ENCODE peak calls at places on chromosomes 13 and 19, in four cellular contexts. W, O, T and I are unnamed samples.

GRCh38 chr13:86601351-86601750 is 802.1 kb upstream of the SLITRK6 start:
- DNase-seq in W (no peak), O (no peak), T (no peak), I (no peak)

GRCh38 chr13:105035092-105035491 is 1500.4 kb downstream of the EFNB2 start:
- DNase-seq in W (no peak), O (no peak), T (no peak), I (no peak)

GRCh38 chr13:61170791-61171330 is 244.8 kb downstream of the PCDH20 start:
- DNase-seq in W (no peak), O (no peak), T (no peak), I (no peak)

GRCh38 chr13:37473035-37473434 is 125.5 kb downstream of the POSTN start:
- DNase-seq in W (peak; percentile 8), O (no peak), T (no peak), I (peak; percentile 53)

GRCh38 chr13:99983401-99984133 is 2.0 kb downstream of the ZIC2 start:
- DNase-seq in W (peak; percentile 33), O (no peak), T (no peak), I (no peak)

GRCh38 chr13:52749446-52749845 is 9.8 kb upstream of the CNMD start:
- DNase-seq in W (no peak), O (no peak), T (no peak), I (no peak)

GRCh38 chr19:6039541-6040225 is 61.7 kb upstream of the RANBP3 start:
- DNase-seq in W (no peak), O (no peak), T (no peak), I (no peak)

GRCh38 chr19:6061420-6062130 is 48.7 kb downstream of the RFX2 start:
- DNase-seq in W (no peak), O (no peak), T (no peak), I (no peak)

GRCh38 chr13:33931397-33931987 is 113.5 kb downstream of the RFC3 start:
- DNase-seq in W (peak; percentile 48), O (peak; percentile 65), T (peak; percentile 4), I (peak; percentile 17)

GRCh38 chr19:40006273-40006691 is 9.4 kb downstream of the ZNF546 start:
- DNase-seq in W (peak; percentile 86), O (no peak), T (no peak), I (no peak)

GRCh38 chr13:28467886-28468519 is 26.9 kb downstream of the FLT1 start:
- DNase-seq in W (no peak), O (no peak), T (peak; percentile 20), I (no peak)

GRCh38 chr19:10797541-10798256 is 38.3 kb downstream of the TMED1 start:
- DNase-seq in W (no peak), O (no peak), T (peak; percentile 74), I (no peak)

GRCh38 chr13:28392428-28392827 is 102.5 kb downstream of the FLT1 start:
- DNase-seq in W (no peak), O (no peak), T (no peak), I (no peak)

GRCh38 chr13:65964672-65965071 is 1265.5 kb downstream of the PCDH9 start:
- DNase-seq in W (no peak), O (no peak), T (no peak), I (no peak)

GRCh38 chr19:16920816-16921529 is 32.2 kb downstream of the F2RL3 start:
- DNase-seq in W (peak; percentile 96), O (no peak), T (no peak), I (no peak)

GRCh38 chr13:72521965-72522661 is 205.3 kb downstream of the MZT1 start:
- DNase-seq in W (no peak), O (no peak), T (no peak), I (no peak)

GRCh38 chr19:5217171-5217570 is 123.4 kb downstream of the PTPRS start:
- DNase-seq in W (no peak), O (no peak), T (no peak), I (no peak)

GRCh38 chr13:36814465-36814864 is 4.6 kb upstream of the RFXAP start:
- DNase-seq in W (peak; percentile 86), O (no peak), T (no peak), I (no peak)

GRCh38 chr19:8445488-8446001 is 770 bp downstream of the HNRNPM start:
- DNase-seq in W (peak; percentile 76), O (no peak), T (no peak), I (peak; percentile 50)

GRCh38 chr19:16594681-16595091 is 22.5 kb upstream of the SLC35E1 start:
- DNase-seq in W (no peak), O (no peak), T (no peak), I (no peak)

GRCh38 chr13:75353786-75354193 is 128.2 kb downstream of the TBC1D4 start:
- DNase-seq in W (no peak), O (no peak), T (no peak), I (no peak)

GRCh38 chr19:45767410-45767880 is 1.6 kb downstream of the SIX5 start:
- DNase-seq in W (peak; percentile 89), O (peak; percentile 78), T (no peak), I (peak; percentile 69)

GRCh38 chr19:29467824-29468401 is 57.9 kb upstream of the VSTM2B start:
- DNase-seq in W (peak; percentile 54), O (peak; percentile 50), T (no peak), I (peak; percentile 44)

GRCh38 chr13:82791035-82791434 is 1091.2 kb downstream of the SLITRK1 start:
- DNase-seq in W (no peak), O (no peak), T (no peak), I (no peak)

GRCh38 chr13:57437587-57437986 is 194.0 kb upstream of the PCDH17 start:
- DNase-seq in W (no peak), O (no peak), T (no peak), I (no peak)

GRCh38 chr19:5001547-5002131 is 32.7 kb downstream of the KDM4B start:
- DNase-seq in W (peak; percentile 69), O (peak; percentile 58), T (no peak), I (peak; percentile 66)

GRCh38 chr19:18865973-18866799 is 29.8 kb downstream of the CERS1 start:
- DNase-seq in W (peak; percentile 80), O (peak; percentile 35), T (no peak), I (peak; percentile 78)

GRCh38 chr13:109712187-109712601 is 74.2 kb downstream of the IRS2 start:
- DNase-seq in W (peak; percentile 6), O (no peak), T (no peak), I (no peak)

GRCh38 chr13:99331881-99332293 is 24.7 kb upstream of the GPR183 start:
- DNase-seq in W (no peak), O (no peak), T (peak; percentile 79), I (no peak)

GRCh38 chr13:101967216-101967615 is 434.6 kb downstream of the FGF14 start:
- DNase-seq in W (no peak), O (no peak), T (no peak), I (no peak)

GRCh38 chr13:25085125-25085742 is 10.7 kb upstream of the PABPC3 start:
- DNase-seq in W (peak; percentile 43), O (peak; percentile 23), T (no peak), I (peak; percentile 50)

GRCh38 chr13:42991892-42992584 is at the start of gene EPSTI1:
- DNase-seq in W (peak; percentile 53), O (no peak), T (no peak), I (peak; percentile 63)

GRCh38 chr19:38162094-38162493 is 61.9 kb downstream of the DPF1 start:
- DNase-seq in W (no peak), O (no peak), T (no peak), I (no peak)

GRCh38 chr19:919157-920050 is 2.3 kb downstream of the KISS1R start:
- DNase-seq in W (no peak), O (no peak), T (no peak), I (peak; percentile 59)
- TF ChIP-seq MAX in W (no peak), O (no peak), T (peak; percentile 58), I (peak; percentile 88)

DNA sequence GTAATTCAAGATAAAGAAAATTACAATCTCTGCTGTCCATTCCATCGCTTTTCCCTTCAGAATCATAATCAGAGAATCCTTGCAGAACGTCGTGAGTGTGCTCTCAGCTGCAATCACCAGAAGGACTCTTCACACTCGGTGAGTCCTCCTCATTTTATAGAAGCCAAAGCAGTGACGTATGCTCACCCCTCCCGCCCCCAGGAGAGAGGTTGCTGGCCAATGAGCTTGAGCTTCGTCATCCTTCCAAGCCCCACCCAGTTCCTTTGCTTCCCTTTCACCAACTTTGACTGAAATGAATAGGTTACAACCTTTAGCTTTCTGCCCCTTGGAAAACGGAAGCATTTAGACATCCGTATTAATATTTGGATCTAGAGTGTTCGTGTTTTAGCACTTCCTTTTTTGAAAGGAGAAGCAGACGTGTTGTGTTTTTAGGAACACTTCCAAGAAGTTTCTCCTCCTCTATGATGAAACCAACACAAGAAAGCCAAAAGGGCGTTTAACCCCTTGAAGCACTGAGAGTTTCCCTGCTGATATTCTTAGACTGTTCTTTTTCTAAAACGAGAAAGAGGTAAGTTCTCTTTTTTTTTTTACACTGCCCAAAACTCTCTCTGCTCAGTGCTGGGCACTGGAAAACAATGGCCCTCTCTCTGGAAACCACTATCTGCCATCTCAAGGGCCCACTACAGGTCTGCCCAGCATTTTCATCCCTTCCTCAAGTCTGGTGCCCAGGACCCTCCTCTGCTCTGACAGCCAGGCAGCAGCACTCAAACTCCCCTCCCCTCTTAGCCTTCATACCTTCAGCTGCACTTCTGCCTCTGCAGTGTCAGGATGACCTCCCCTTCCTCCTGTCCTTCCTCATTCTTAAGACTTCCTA is 44.3 kb upstream of the CEACAM21 start:
- DNase-seq in W (peak; percentile 72), O (no peak), T (no peak), I (no peak)
- TF ChIP-seq USF2 in W (no peak), O (no peak), T (no peak), I (no peak)

DNA sequence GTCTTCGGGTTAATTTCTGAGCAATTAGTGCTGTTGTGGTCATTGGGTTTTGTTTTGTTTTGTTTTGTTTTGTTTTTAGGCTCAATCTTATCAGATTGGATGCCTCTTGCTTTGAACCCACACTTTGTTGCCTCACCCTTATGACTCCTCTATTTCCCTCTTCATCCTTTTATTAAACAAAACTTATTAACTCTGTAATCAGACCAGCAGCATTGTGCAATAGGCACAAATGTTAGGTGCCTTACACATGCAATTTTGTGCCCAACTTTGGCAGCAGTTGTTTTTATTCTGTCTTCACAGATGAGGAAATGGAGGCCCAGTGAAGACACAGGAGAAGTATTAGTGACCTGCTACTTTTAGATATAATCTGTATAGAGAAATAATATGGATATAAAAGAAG is 377.7 kb downstream of the KCNRG start:
- DNase-seq in W (no peak), O (no peak), T (no peak), I (no peak)
- TF ChIP-seq CBFB in W (no peak), O (no peak), T (no peak), I (no peak)

GRCh38 chr13:30364876-30365275 is 57.4 kb upstream of the UBE2L5 start:
- DNase-seq in W (no peak), O (no peak), T (no peak), I (no peak)
- TF ChIP-seq MAX in W (no peak), O (no peak), T (no peak), I (no peak)

DNA sequence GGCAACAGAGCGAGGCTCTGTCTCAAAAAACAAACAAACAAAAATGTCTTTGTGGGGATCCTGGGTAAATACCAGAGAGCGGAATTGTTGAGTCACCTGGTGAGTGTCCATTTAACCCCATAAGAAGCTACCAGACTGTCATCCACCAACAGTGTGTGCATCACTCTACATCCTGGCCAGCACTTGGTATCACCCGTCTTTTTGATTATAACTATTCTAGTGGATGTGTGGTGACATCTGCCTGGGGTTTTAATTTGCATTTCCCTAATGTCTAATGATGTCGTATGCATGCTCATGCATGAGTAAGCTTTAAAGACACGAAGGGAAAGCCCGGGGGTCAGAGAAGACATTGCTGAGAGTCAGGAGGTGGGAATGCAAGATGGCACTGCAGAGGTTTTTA is 126.7 kb upstream of the MRI1 start:
- DNase-seq in W (no peak), O (no peak), T (no peak), I (no peak)
- TF ChIP-seq USF2 in W (no peak), O (no peak), T (no peak), I (no peak)